ENCODE peak calls at places on chromosomes 13 and 19, in five cellular contexts. One of them, this sample, is unnamed.

GRCh38 chr13:75139291-75139690 is 342.7 kb downstream of the TBC1D4 start:
- DNase-seq in GM23338: no peak
- DNase-seq in IMR-90: peak
- DNase-seq in PC-3: peak
- DNase-seq in HCT116: no peak
- DNase-seq in this sample: no peak

GRCh38 chr13:25432686-25433085 is 60.9 kb downstream of the ATP8A2 start:
- DNase-seq in GM23338: no peak
- DNase-seq in IMR-90: no peak
- DNase-seq in PC-3: no peak
- DNase-seq in HCT116: no peak
- DNase-seq in this sample: no peak

GRCh38 chr19:19053508-19054314 is 10.1 kb upstream of the SLC25A42 start:
- DNase-seq in GM23338: peak
- DNase-seq in IMR-90: peak
- DNase-seq in PC-3: peak
- DNase-seq in HCT116: peak
- DNase-seq in this sample: no peak

GRCh38 chr13:93951153-93951552 is 528.3 kb downstream of the DCT start:
- DNase-seq in GM23338: peak
- DNase-seq in IMR-90: peak
- DNase-seq in PC-3: peak
- DNase-seq in HCT116: no peak
- DNase-seq in this sample: no peak

GRCh38 chr19:12778020-12778904 is 2.9 kb upstream of the HOOK2 start:
- DNase-seq in GM23338: peak
- DNase-seq in IMR-90: peak
- DNase-seq in PC-3: peak
- DNase-seq in HCT116: no peak
- DNase-seq in this sample: peak

GRCh38 chr19:57850553-57851017 is 926 bp downstream of the ZNF587 start:
- DNase-seq in GM23338: peak
- DNase-seq in IMR-90: peak
- DNase-seq in PC-3: peak
- DNase-seq in HCT116: no peak
- DNase-seq in this sample: peak

GRCh38 chr19:11365557-11366117 is 8.8 kb upstream of the SWSAP1 start:
- DNase-seq in GM23338: no peak
- DNase-seq in IMR-90: no peak
- DNase-seq in PC-3: no peak
- DNase-seq in HCT116: no peak
- DNase-seq in this sample: no peak

GRCh38 chr13:46492946-46493345 is 60.0 kb upstream of the LRCH1 start:
- DNase-seq in GM23338: peak
- DNase-seq in IMR-90: peak
- DNase-seq in PC-3: peak
- DNase-seq in HCT116: peak
- DNase-seq in this sample: peak

GRCh38 chr13:25886438-25887214 is 165.2 kb downstream of the SHISA2 start:
- DNase-seq in GM23338: no peak
- DNase-seq in IMR-90: peak
- DNase-seq in PC-3: peak
- DNase-seq in HCT116: no peak
- DNase-seq in this sample: peak

GRCh38 chr19:35468637-35469036 is 20.6 kb downstream of the FFAR2 start:
- DNase-seq in GM23338: peak
- DNase-seq in IMR-90: no peak
- DNase-seq in PC-3: peak
- DNase-seq in HCT116: peak
- DNase-seq in this sample: peak

GRCh38 chr13:94228781-94229180 is 250.7 kb downstream of the DCT start:
- DNase-seq in GM23338: no peak
- DNase-seq in IMR-90: peak
- DNase-seq in PC-3: no peak
- DNase-seq in HCT116: no peak
- DNase-seq in this sample: no peak

GRCh38 chr19:1276620-1277007 is 1.3 kb downstream of the FAM174C start:
- DNase-seq in GM23338: no peak
- DNase-seq in IMR-90: no peak
- DNase-seq in PC-3: no peak
- DNase-seq in HCT116: no peak
- DNase-seq in this sample: no peak

GRCh38 chr13:113768018-113768905 is 9.2 kb downstream of the TMEM255B start:
- DNase-seq in GM23338: no peak
- DNase-seq in IMR-90: no peak
- DNase-seq in PC-3: no peak
- DNase-seq in HCT116: no peak
- DNase-seq in this sample: no peak

GRCh38 chr19:31834070-31834469 is 484.8 kb upstream of the TSHZ3 start:
- DNase-seq in GM23338: no peak
- DNase-seq in IMR-90: no peak
- DNase-seq in PC-3: no peak
- DNase-seq in HCT116: no peak
- DNase-seq in this sample: no peak

GRCh38 chr13:30196025-30196424 is 111.3 kb downstream of the KATNAL1 start:
- DNase-seq in GM23338: peak
- DNase-seq in IMR-90: peak
- DNase-seq in PC-3: peak
- DNase-seq in HCT116: peak
- DNase-seq in this sample: no peak

GRCh38 chr13:87942204-87942603 is 271.0 kb downstream of the SLITRK5 start:
- DNase-seq in GM23338: no peak
- DNase-seq in IMR-90: no peak
- DNase-seq in PC-3: peak
- DNase-seq in HCT116: no peak
- DNase-seq in this sample: no peak

DNA sequence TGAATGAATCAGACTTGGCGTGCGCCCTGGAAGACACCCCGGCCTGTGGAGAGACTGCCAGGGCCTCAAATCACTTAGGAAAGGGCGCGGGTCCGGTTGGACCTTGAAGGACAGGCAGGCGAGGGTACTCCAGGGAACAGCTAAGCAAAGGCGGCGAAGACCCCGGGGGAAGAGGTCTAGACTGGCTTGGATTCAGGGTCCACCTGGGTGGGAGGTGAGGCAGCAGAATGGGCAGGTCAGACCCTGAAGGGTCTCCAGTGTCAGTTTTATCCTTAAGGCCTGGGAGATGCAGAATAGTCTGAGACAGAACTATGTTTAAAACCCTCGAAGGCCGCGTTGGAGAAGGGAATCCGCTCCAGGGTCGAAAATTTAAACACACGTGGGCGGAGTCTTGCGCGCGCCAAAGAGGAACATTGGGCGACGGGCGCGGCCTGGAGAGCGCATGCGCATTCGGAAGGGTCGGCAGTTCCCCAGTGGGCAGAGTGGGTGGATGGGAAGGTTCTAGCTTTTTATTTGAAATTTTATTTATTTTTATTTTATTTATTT is 567 bp upstream of the SMG9 start:
- DNase-seq in GM23338: peak
- DNase-seq in IMR-90: peak
- DNase-seq in PC-3: peak
- DNase-seq in HCT116: no peak
- DNase-seq in this sample: peak
- H2AFZ ChIP-seq in GM23338: peak
- H2AFZ ChIP-seq in IMR-90: peak
- H2AFZ ChIP-seq in PC-3: peak
- H2AFZ ChIP-seq in HCT116: no peak
- H2AFZ ChIP-seq in this sample: no peak

GRCh38 chr19:50723735-50724521 is 764 bp downstream of the CLEC11A start:
- DNase-seq in GM23338: no peak
- DNase-seq in IMR-90: no peak
- DNase-seq in PC-3: no peak
- DNase-seq in HCT116: no peak
- DNase-seq in this sample: no peak

GRCh38 chr19:50725932-50726230 is 2.7 kb downstream of the CLEC11A start:
- DNase-seq in GM23338: no peak
- DNase-seq in IMR-90: no peak
- DNase-seq in PC-3: no peak
- DNase-seq in HCT116: no peak
- DNase-seq in this sample: no peak

GRCh38 chr19:50724522-50725217 is 1.5 kb downstream of the CLEC11A start:
- DNase-seq in GM23338: peak
- DNase-seq in IMR-90: peak
- DNase-seq in PC-3: peak
- DNase-seq in HCT116: peak
- DNase-seq in this sample: peak

GRCh38 chr19:50723069-50723468 is at the start of gene CLEC11A:
- DNase-seq in GM23338: peak
- DNase-seq in IMR-90: peak
- DNase-seq in PC-3: no peak
- DNase-seq in HCT116: no peak
- DNase-seq in this sample: no peak

GRCh38 chr19:50725218-50725931 is 2.2 kb downstream of the CLEC11A start:
- DNase-seq in GM23338: no peak
- DNase-seq in IMR-90: no peak
- DNase-seq in PC-3: no peak
- DNase-seq in HCT116: peak
- DNase-seq in this sample: no peak
- H3K4me3 ChIP-seq in GM23338: peak
- H3K4me3 ChIP-seq in IMR-90: peak
- H3K4me3 ChIP-seq in PC-3: peak
- H3K4me3 ChIP-seq in HCT116: peak
- H3K4me3 ChIP-seq in this sample: peak

GRCh38 chr13:105972306-105972721 is 563.1 kb downstream of the EFNB2 start:
- DNase-seq in GM23338: no peak
- DNase-seq in IMR-90: no peak
- DNase-seq in PC-3: peak
- DNase-seq in HCT116: no peak
- DNase-seq in this sample: no peak

GRCh38 chr13:105971312-105971711 is 564.1 kb downstream of the EFNB2 start:
- DNase-seq in GM23338: no peak
- DNase-seq in IMR-90: no peak
- DNase-seq in PC-3: no peak
- DNase-seq in HCT116: no peak
- DNase-seq in this sample: no peak

GRCh38 chr13:105972811-105973590 is 562.5 kb downstream of the EFNB2 start:
- DNase-seq in GM23338: no peak
- DNase-seq in IMR-90: no peak
- DNase-seq in PC-3: peak
- DNase-seq in HCT116: no peak
- DNase-seq in this sample: no peak

GRCh38 chr13:105969761-105970160 is 565.7 kb downstream of the EFNB2 start:
- DNase-seq in GM23338: no peak
- DNase-seq in IMR-90: no peak
- DNase-seq in PC-3: peak
- DNase-seq in HCT116: peak
- DNase-seq in this sample: peak

DNA sequence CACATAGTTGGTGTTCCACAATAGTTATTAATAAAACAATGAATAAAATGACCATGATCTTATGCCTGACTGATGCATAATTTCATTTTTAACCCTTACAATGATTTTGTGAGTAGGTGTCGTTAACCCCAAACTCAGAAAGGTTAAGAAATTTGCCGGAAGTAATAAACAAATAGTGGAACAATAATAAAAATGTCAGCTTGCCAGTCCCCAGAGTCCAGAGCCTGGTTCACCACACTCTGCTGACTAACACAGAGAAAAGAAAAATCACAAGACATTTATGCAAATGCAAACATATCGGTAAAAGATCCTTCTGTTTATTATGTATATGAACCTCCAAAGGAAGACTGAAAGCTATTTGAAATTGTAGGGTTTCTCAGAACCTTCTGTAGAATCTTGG is 563.7 kb downstream of the EFNB2 start:
- DNase-seq in GM23338: no peak
- DNase-seq in IMR-90: no peak
- DNase-seq in PC-3: no peak
- DNase-seq in HCT116: no peak
- DNase-seq in this sample: no peak
- H3K4me2 ChIP-seq in GM23338: peak
- H3K4me2 ChIP-seq in IMR-90: no peak
- H3K4me2 ChIP-seq in PC-3: peak
- H3K4me2 ChIP-seq in HCT116: no peak
- H3K4me2 ChIP-seq in this sample: no peak

GRCh38 chr13:40664100-40665060 is 2.1 kb downstream of the FOXO1 start:
- DNase-seq in GM23338: peak
- DNase-seq in IMR-90: no peak
- DNase-seq in PC-3: peak
- DNase-seq in HCT116: no peak
- DNase-seq in this sample: peak
- H2AFZ ChIP-seq in GM23338: no peak
- H2AFZ ChIP-seq in IMR-90: peak
- H2AFZ ChIP-seq in PC-3: peak
- H2AFZ ChIP-seq in HCT116: peak
- H2AFZ ChIP-seq in this sample: peak

This sample was measured in mammary epithelial cell.